ENCODE peak calls at places on chromosome 7, in four cellular contexts. One of them, this sample, is unnamed.

GRCh38 chr7:93016085-93016471 is 101.7 kb downstream of the SAMD9 start:
- DNase-seq in esophagus squamous epithelium: no peak
- DNase-seq in Karpas-422: no peak
- DNase-seq in A549: no peak
- DNase-seq in this sample: no peak

GRCh38 chr7:96178581-96178980 is 143.3 kb downstream of the SLC25A13 start:
- DNase-seq in esophagus squamous epithelium: no peak
- DNase-seq in Karpas-422: no peak
- DNase-seq in A549: no peak
- DNase-seq in this sample: peak

GRCh38 chr7:140003913-140004382 is 58.8 kb downstream of the PARP12 start:
- DNase-seq in esophagus squamous epithelium: no peak
- DNase-seq in Karpas-422: peak
- DNase-seq in A549: peak
- DNase-seq in this sample: no peak

GRCh38 chr7:38163671-38164070 is 14.4 kb upstream of the STARD3NL start:
- DNase-seq in esophagus squamous epithelium: no peak
- DNase-seq in Karpas-422: no peak
- DNase-seq in A549: no peak
- DNase-seq in this sample: no peak

GRCh38 chr7:158804335-158804734 is 25.0 kb downstream of the ESYT2 start:
- DNase-seq in esophagus squamous epithelium: no peak
- DNase-seq in Karpas-422: no peak
- DNase-seq in A549: no peak
- DNase-seq in this sample: no peak

GRCh38 chr7:114901771-114902170 is 20.1 kb upstream of the MDFIC start:
- DNase-seq in esophagus squamous epithelium: no peak
- DNase-seq in Karpas-422: no peak
- DNase-seq in A549: peak
- DNase-seq in this sample: peak

GRCh38 chr7:4040031-4040928 is 641.8 kb upstream of the FOXK1 start:
- DNase-seq in esophagus squamous epithelium: no peak
- DNase-seq in Karpas-422: no peak
- DNase-seq in A549: no peak
- DNase-seq in this sample: no peak

GRCh38 chr7:74164985-74165456 is 9.1 kb upstream of the EIF4H start:
- DNase-seq in esophagus squamous epithelium: no peak
- DNase-seq in Karpas-422: peak
- DNase-seq in A549: peak
- DNase-seq in this sample: no peak

GRCh38 chr7:137097111-137097510 is 228.7 kb downstream of the CHRM2 start:
- DNase-seq in esophagus squamous epithelium: no peak
- DNase-seq in Karpas-422: no peak
- DNase-seq in A549: no peak
- DNase-seq in this sample: no peak

GRCh38 chr7:120054376-120055100 is 218.4 kb upstream of the KCND2 start:
- DNase-seq in esophagus squamous epithelium: no peak
- DNase-seq in Karpas-422: no peak
- DNase-seq in A549: no peak
- DNase-seq in this sample: peak

GRCh38 chr7:133771778-133772421 is 355.2 kb upstream of the LRGUK start:
- DNase-seq in esophagus squamous epithelium: no peak
- DNase-seq in Karpas-422: no peak
- DNase-seq in A549: no peak
- DNase-seq in this sample: no peak

GRCh38 chr7:99498546-99498944 is 1.5 kb downstream of the ZNF394 start:
- DNase-seq in esophagus squamous epithelium: no peak
- DNase-seq in Karpas-422: no peak
- DNase-seq in A549: no peak
- DNase-seq in this sample: no peak

GRCh38 chr7:45573636-45574470 is at the start of gene ADCY1:
- DNase-seq in esophagus squamous epithelium: no peak
- DNase-seq in Karpas-422: no peak
- DNase-seq in A549: no peak
- DNase-seq in this sample: no peak

GRCh38 chr7:81211617-81212016 is 292.8 kb upstream of the SEMA3C start:
- DNase-seq in esophagus squamous epithelium: no peak
- DNase-seq in Karpas-422: no peak
- DNase-seq in A549: no peak
- DNase-seq in this sample: no peak

GRCh38 chr7:96527133-96527827 is 182.4 kb downstream of the SEM1 start:
- DNase-seq in esophagus squamous epithelium: no peak
- DNase-seq in Karpas-422: no peak
- DNase-seq in A549: no peak
- DNase-seq in this sample: no peak

GRCh38 chr7:44323381-44324203 is 1.8 kb downstream of the CAMK2B start:
- DNase-seq in esophagus squamous epithelium: no peak
- DNase-seq in Karpas-422: no peak
- DNase-seq in A549: no peak
- DNase-seq in this sample: no peak

GRCh38 chr7:156026076-156027002 is 214.1 kb upstream of the SHH start:
- DNase-seq in esophagus squamous epithelium: no peak
- DNase-seq in Karpas-422: no peak
- DNase-seq in A549: no peak
- DNase-seq in this sample: no peak

DNA sequence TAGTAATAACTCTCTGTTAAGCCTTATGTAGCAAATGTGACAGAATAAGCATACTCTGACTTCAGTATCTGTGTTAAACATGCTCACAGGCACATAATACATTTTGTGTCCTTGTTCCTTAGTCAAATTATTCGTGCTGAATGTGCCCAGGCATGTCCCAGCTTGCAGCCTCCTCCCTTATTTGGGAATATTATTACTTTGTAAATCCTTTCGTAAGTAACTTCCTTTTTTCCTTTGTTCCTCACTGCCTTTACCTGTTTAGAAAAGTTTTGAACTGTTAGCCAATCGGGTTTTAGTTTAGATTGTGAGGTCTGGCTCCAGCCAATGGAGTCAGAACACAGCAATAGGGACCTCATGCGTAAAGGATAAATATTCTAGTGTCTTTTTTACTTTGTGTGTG is 47.0 kb downstream of the GALNT11 start:
- DNase-seq in esophagus squamous epithelium: no peak
- DNase-seq in Karpas-422: no peak
- DNase-seq in A549: no peak
- DNase-seq in this sample: no peak
- H3K27ac ChIP-seq in esophagus squamous epithelium: no peak
- H3K27ac ChIP-seq in Karpas-422: no peak
- H3K27ac ChIP-seq in A549: peak
- H3K27ac ChIP-seq in this sample: peak

GRCh38 chr7:64515781-64516180 is 47.1 kb downstream of the ZNF680 start:
- DNase-seq in esophagus squamous epithelium: no peak
- DNase-seq in Karpas-422: no peak
- DNase-seq in A549: no peak
- DNase-seq in this sample: no peak
- H3K27ac ChIP-seq in esophagus squamous epithelium: no peak
- H3K27ac ChIP-seq in Karpas-422: no peak
- H3K27ac ChIP-seq in A549: no peak
- H3K27ac ChIP-seq in this sample: no peak

GRCh38 chr7:30240401-30240800 is 44.0 kb upstream of the ZNRF2 start:
- DNase-seq in esophagus squamous epithelium: no peak
- DNase-seq in Karpas-422: peak
- DNase-seq in A549: no peak
- DNase-seq in this sample: no peak

GRCh38 chr7:30244340-30244739 is 40.1 kb upstream of the ZNRF2 start:
- DNase-seq in esophagus squamous epithelium: no peak
- DNase-seq in Karpas-422: no peak
- DNase-seq in A549: no peak
- DNase-seq in this sample: no peak

GRCh38 chr7:30241767-30242166 is 42.6 kb upstream of the ZNRF2 start:
- DNase-seq in esophagus squamous epithelium: no peak
- DNase-seq in Karpas-422: no peak
- DNase-seq in A549: no peak
- DNase-seq in this sample: peak

GRCh38 chr7:30237271-30237695 is 47.1 kb upstream of the ZNRF2 start:
- DNase-seq in esophagus squamous epithelium: no peak
- DNase-seq in Karpas-422: peak
- DNase-seq in A549: no peak
- DNase-seq in this sample: no peak

DNA sequence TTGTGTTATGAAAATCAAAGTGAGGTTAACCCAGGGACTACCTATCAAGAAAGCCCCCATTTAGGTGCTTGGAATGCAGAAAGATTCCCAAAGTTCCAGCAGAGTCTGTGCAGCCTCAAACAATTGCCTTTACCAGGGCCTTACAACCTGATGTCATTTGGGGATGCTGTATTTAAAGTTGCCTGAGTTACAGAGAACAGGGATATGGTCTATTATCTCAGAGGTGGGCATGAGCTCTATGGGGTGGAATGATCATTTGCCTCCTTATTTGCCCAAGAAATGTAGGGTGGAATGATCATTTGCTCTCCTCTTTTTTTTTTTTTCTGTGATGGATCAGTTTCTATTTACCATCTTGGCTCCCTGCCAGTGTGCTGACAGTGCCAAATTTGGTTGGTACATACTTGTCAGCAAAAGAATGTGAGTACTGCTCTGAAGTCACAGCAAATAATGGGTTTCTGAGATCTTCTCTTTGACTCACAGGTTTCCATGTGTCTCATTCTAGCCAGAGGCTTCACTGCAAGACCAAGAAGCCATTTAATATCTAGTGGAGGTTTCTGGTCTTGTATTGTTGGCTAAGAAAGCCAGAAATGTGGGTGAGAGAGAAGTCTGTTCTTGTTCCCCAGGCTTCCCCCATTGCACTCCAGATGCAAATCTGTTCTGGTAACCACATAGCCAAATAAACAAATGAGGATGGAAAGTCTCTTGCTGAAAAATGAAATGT is 45.5 kb upstream of the ZNRF2 start:
- DNase-seq in esophagus squamous epithelium: no peak
- DNase-seq in Karpas-422: peak
- DNase-seq in A549: peak
- DNase-seq in this sample: peak
- H3K27ac ChIP-seq in esophagus squamous epithelium: no peak
- H3K27ac ChIP-seq in Karpas-422: peak
- H3K27ac ChIP-seq in A549: no peak
- H3K27ac ChIP-seq in this sample: peak

DNA sequence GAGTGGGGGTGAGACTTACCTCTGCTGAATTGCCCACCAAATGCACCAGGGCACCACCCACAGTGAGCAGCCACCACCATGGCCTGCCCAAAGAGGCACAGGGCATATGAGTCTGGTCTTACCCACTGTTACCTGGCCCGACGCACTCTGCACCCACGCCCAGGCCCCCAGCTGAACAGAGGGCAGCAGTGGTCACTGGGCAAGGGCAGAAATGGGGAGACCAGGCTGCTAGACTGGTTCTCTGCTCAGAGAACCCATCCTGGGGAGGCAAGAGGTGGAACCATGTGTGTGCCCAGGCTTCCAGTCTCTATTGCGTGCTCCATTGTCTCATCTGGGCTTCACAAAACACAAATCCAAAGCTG is 39.4 kb upstream of the DAGLB start:
- DNase-seq in esophagus squamous epithelium: no peak
- DNase-seq in Karpas-422: no peak
- DNase-seq in A549: no peak
- DNase-seq in this sample: no peak
- H3K27ac ChIP-seq in esophagus squamous epithelium: no peak
- H3K27ac ChIP-seq in Karpas-422: no peak
- H3K27ac ChIP-seq in A549: no peak
- H3K27ac ChIP-seq in this sample: no peak

GRCh38 chr7:151692721-151693120 is 173.0 kb upstream of the RHEB start:
- DNase-seq in esophagus squamous epithelium: no peak
- DNase-seq in Karpas-422: no peak
- DNase-seq in A549: no peak
- DNase-seq in this sample: no peak

GRCh38 chr7:151694828-151695580 is 175.3 kb upstream of the RHEB start:
- DNase-seq in esophagus squamous epithelium: no peak
- DNase-seq in Karpas-422: no peak
- DNase-seq in A549: peak
- DNase-seq in this sample: no peak

GRCh38 chr7:151694441-151694827 is 174.7 kb upstream of the RHEB start:
- DNase-seq in esophagus squamous epithelium: no peak
- DNase-seq in Karpas-422: no peak
- DNase-seq in A549: no peak
- DNase-seq in this sample: no peak

GRCh38 chr7:151691449-151691848 is 171.8 kb upstream of the RHEB start:
- DNase-seq in esophagus squamous epithelium: no peak
- DNase-seq in Karpas-422: no peak
- DNase-seq in A549: no peak
- DNase-seq in this sample: no peak

GRCh38 chr7:151693140-151693539 is 173.4 kb upstream of the RHEB start:
- DNase-seq in esophagus squamous epithelium: no peak
- DNase-seq in Karpas-422: no peak
- DNase-seq in A549: no peak
- DNase-seq in this sample: no peak
- H3K27ac ChIP-seq in esophagus squamous epithelium: no peak
- H3K27ac ChIP-seq in Karpas-422: no peak
- H3K27ac ChIP-seq in A549: peak
- H3K27ac ChIP-seq in this sample: no peak

GRCh38 chr7:127035203-127035849 is 217.4 kb downstream of the GRM8 start:
- DNase-seq in esophagus squamous epithelium: no peak
- DNase-seq in Karpas-422: no peak
- DNase-seq in A549: no peak
- DNase-seq in this sample: no peak
- H3K27ac ChIP-seq in esophagus squamous epithelium: no peak
- H3K27ac ChIP-seq in Karpas-422: no peak
- H3K27ac ChIP-seq in A549: no peak
- H3K27ac ChIP-seq in this sample: no peak

DNA sequence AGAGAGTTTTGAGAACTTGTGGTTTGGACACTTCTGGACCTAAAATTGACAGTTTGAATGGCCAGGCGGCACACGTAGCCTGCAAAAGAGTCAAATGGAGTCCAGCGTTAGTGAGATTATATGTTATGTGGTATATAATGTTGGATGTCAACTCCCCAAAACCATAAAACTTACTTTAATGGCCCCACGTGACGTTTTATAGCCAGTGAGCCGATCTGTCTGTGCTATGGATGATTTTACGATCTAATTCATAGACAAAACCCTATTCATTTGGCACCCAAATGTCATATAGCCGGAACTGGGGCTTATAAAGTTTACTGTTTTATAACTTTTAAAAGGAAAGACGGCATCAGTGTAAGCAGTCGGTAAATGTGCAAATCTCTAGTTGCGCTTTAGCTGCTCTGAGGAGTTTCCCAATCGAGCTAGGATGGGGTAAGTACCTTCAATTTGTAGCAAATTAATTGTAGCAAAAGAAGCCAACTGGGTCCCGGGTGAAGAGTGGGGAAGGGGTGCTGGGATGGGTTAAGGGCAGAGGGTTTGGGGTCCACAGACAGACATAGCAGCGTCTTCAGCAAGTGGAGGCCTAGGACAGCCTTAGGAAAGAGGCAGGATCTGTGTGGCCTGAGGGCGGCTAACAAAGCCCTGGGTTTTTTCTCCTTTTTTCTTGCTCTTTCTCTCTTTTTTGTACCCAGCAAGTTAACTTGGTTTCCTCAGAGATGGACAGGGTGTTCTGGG is 3.2 kb downstream of the HOXA5 start:
- DNase-seq in esophagus squamous epithelium: no peak
- DNase-seq in Karpas-422: no peak
- DNase-seq in A549: no peak
- DNase-seq in this sample: no peak
- H3K27ac ChIP-seq in esophagus squamous epithelium: no peak
- H3K27ac ChIP-seq in Karpas-422: no peak
- H3K27ac ChIP-seq in A549: no peak
- H3K27ac ChIP-seq in this sample: peak

This sample was measured in epithelial cell of prostate.